ENCODE peak calls at places on chromosome 2, in four cellular contexts. L, M, Z and H are unnamed samples.

GRCh38 chr2:15163316-15163715 is 397.8 kb downstream of the NBAS start:
- DNase-seq in M (no peak), Z (no peak), L (no peak), H (no peak)

GRCh38 chr2:184599054-184599874 is 935 bp downstream of the ZNF804A start:
- DNase-seq in Z (no peak), M (no peak), L (no peak), H (no peak)

GRCh38 chr2:37291680-37292079 is 33.0 kb downstream of the PRKD3 start:
- DNase-seq in L (no peak), Z (no peak), M (no peak), H (no peak)

GRCh38 chr2:190972213-190972612 is 41.8 kb downstream of the STAT1 start:
- DNase-seq in Z (no peak), M (no peak), L (no peak), H (no peak)

GRCh38 chr2:33384562-33384961 is 91.9 kb upstream of the RASGRP3 start:
- DNase-seq in M (no peak), Z (no peak), L (no peak), H (no peak)

GRCh38 chr2:68807821-68808266 is 63.4 kb downstream of the BMP10 start:
- DNase-seq in L (no peak), M (no peak), Z (no peak), H (no peak)

GRCh38 chr2:172864182-172864581 is 128.5 kb downstream of the RAPGEF4 start:
- DNase-seq in Z (no peak), M (peak; percentile 5), L (no peak), H (no peak)

GRCh38 chr2:108383146-108383830 is 5.5 kb downstream of the SULT1C4 start:
- DNase-seq in L (no peak), M (no peak), Z (no peak), H (no peak)

GRCh38 chr2:240831594-240832204 is 11.7 kb upstream of the KIF1A start:
- DNase-seq in L (no peak), M (no peak), Z (no peak), H (peak; percentile 65)

GRCh38 chr2:41024806-41025205 is 572.9 kb upstream of the SLC8A1 start:
- DNase-seq in M (no peak), Z (no peak), L (no peak), H (no peak)

GRCh38 chr2:215874418-215874817 is 138.9 kb downstream of the MREG start:
- DNase-seq in M (no peak), Z (no peak), L (no peak), H (no peak)

GRCh38 chr2:160510617-160511016 is 17.0 kb upstream of the RBMS1 start:
- DNase-seq in M (no peak), Z (no peak), L (no peak), H (no peak)

GRCh38 chr2:64924178-64924934 is 64.8 kb upstream of the SLC1A4 start:
- DNase-seq in L (no peak), M (no peak), Z (no peak), H (no peak)

GRCh38 chr2:172242968-172243367 is 140.3 kb upstream of the DLX2 start:
- DNase-seq in L (no peak), M (no peak), Z (no peak), H (no peak)

GRCh38 chr2:46216213-46216612 is 81.0 kb upstream of the EPAS1 start:
- DNase-seq in M (no peak), Z (no peak), L (no peak), H (no peak)

GRCh38 chr2:155895016-155895415 is 437.5 kb downstream of the NR4A2 start:
- DNase-seq in Z (no peak), L (no peak), M (no peak), H (no peak)

GRCh38 chr2:33250417-33251029 is 225.9 kb upstream of the RASGRP3 start:
- DNase-seq in Z (no peak), M (no peak), L (no peak), H (no peak)

GRCh38 chr2:158460632-158461297 is 4.0 kb downstream of the PKP4 start:
- DNase-seq in M (no peak), Z (no peak), L (no peak), H (no peak)

GRCh38 chr2:100773538-100773937 is 46.4 kb upstream of the NPAS2 start:
- DNase-seq in L (no peak), Z (no peak), M (no peak), H (no peak)

GRCh38 chr2:72781500-72781899 is 44.3 kb downstream of the EXOC6B start:
- DNase-seq in L (no peak), Z (no peak), M (no peak), H (no peak)

GRCh38 chr2:239019193-239019581 is 171.3 kb downstream of the TWIST2 start:
- DNase-seq in M (no peak), L (no peak), Z (no peak), H (no peak)

GRCh38 chr2:137050949-137051348 is 285.6 kb downstream of the THSD7B start:
- DNase-seq in L (no peak), M (no peak), Z (no peak), H (no peak)

GRCh38 chr2:17626986-17627385 is 86.5 kb downstream of the VSNL1 start:
- DNase-seq in M (no peak), L (no peak), Z (no peak), H (no peak)

GRCh38 chr2:177051278-177051677 is 161.3 kb upstream of the HNRNPA3 start:
- DNase-seq in Z (no peak), M (no peak), L (no peak), H (no peak)

GRCh38 chr2:96116424-96116878 is at the start of gene ADRA2B:
- DNase-seq in Z (peak; percentile 53), L (peak; percentile 78), M (peak; percentile 63), H (no peak)

GRCh38 chr2:234026111-234026510 is 24.4 kb upstream of the SPP2 start:
- DNase-seq in Z (no peak), L (no peak), M (no peak), H (no peak)

GRCh38 chr2:179106342-179107178 is 56.6 kb upstream of the CCDC141 start:
- DNase-seq in Z (no peak), M (no peak), L (no peak), H (peak; percentile 31)

GRCh38 chr2:240886678-240887574 is 9.0 kb downstream of the MAB21L4 start:
- DNase-seq in Z (no peak), M (no peak), L (peak; percentile 6), H (no peak)

GRCh38 chr2:10163498-10164486 is 41.3 kb downstream of the RRM2 start:
- DNase-seq in Z (no peak), L (no peak), M (no peak), H (no peak)

GRCh38 chr2:231670892-231671616 is 37.3 kb upstream of the PTMA start:
- DNase-seq in M (no peak), L (no peak), Z (no peak), H (no peak)

GRCh38 chr2:25386662-25387478 is 45.1 kb upstream of the DNMT3A start:
- DNase-seq in M (no peak), Z (no peak), L (no peak), H (no peak)

GRCh38 chr2:160491922-160492371 is 1.7 kb downstream of the RBMS1 start:
- DNase-seq in M (no peak), L (no peak), Z (no peak), H (no peak)